ENCODE peak calls at places on chromosomes 7 and 10, in four cellular contexts. K is endothelial cell, Y is left ventricle myocardium inferior, M is NCI-H1092 treated with DMSO at 0.1 percent for 48 hours. G is an unnamed sample.

GRCh38 chr10:90650858-90651257 is 207.0 kb downstream of the HTR7 start:
- DNase-seq in K (no peak), Y (no peak), M (no peak), G (no peak)

GRCh38 chr7:81014266-81014665 is 95.4 kb upstream of the SEMA3C start:
- DNase-seq in K (no peak), Y (no peak), M (no peak), G (peak; percentile 84)

GRCh38 chr10:56317603-56318002 is 43.5 kb downstream of the ZWINT start:
- DNase-seq in K (no peak), Y (no peak), M (no peak), G (peak; percentile 84)

GRCh38 chr7:38368191-38368605 is 94.8 kb upstream of the TARP start:
- DNase-seq in K (peak; percentile 80), Y (peak; percentile 45), M (peak; percentile 61), G (peak; percentile 27)

GRCh38 chr10:115947104-115947503 is 325.9 kb downstream of the GFRA1 start:
- DNase-seq in K (no peak), Y (no peak), M (no peak), G (no peak)

GRCh38 chr10:113961261-113961938 is 82.3 kb upstream of the ADRB1 start:
- DNase-seq in K (no peak), Y (no peak), M (no peak), G (no peak)

GRCh38 chr7:36192050-36192824 is 39.2 kb downstream of the EEPD1 start:
- DNase-seq in K (no peak), Y (no peak), M (no peak), G (no peak)

GRCh38 chr10:90858489-90858968 is 690 bp upstream of the HTR7 start:
- DNase-seq in K (no peak), Y (no peak), M (no peak), G (no peak)

GRCh38 chr7:157565201-157565626 is 228.4 kb downstream of the DNAJB6 start:
- DNase-seq in K (no peak), Y (no peak), M (no peak), G (no peak)

GRCh38 chr7:12839508-12840153 is 152.2 kb downstream of the ARL4A start:
- DNase-seq in K (no peak), Y (no peak), M (no peak), G (no peak)

GRCh38 chr7:143877076-143877475 is 24.9 kb downstream of the TCAF1 start:
- DNase-seq in K (no peak), Y (no peak), M (no peak), G (no peak)

GRCh38 chr7:11570922-11571550 is 261.0 kb downstream of the THSD7A start:
- DNase-seq in K (no peak), Y (no peak), M (no peak), G (no peak)

GRCh38 chr7:104445393-104445792 is 117.0 kb downstream of the LHFPL3 start:
- DNase-seq in K (no peak), Y (no peak), M (no peak), G (no peak)

GRCh38 chr7:104980969-104981670 is 32.9 kb upstream of the KMT2E start:
- DNase-seq in K (no peak), Y (no peak), M (peak; percentile 72), G (no peak)

G was measured in epithelial cell of prostate.